ENCODE peak calls at places on chromosomes 2 and 18, in six cellular contexts. One of them, this sample, is unnamed.

GRCh38 chr2:13711154-13711553 is 921.4 kb upstream of the LRATD1 start:
- DNase-seq in adrenal gland: no peak
- DNase-seq in tibial nerve: no peak
- DNase-seq in HCT116: no peak
- DNase-seq in H54: no peak
- DNase-seq in IMR-90: no peak
- DNase-seq in this sample: no peak

GRCh38 chr18:38301621-38302020 is 736.0 kb upstream of the CELF4 start:
- DNase-seq in tibial nerve: no peak
- DNase-seq in HCT116: no peak
- DNase-seq in H54: no peak
- DNase-seq in IMR-90: no peak
- DNase-seq in adrenal gland: no peak
- DNase-seq in this sample: no peak

GRCh38 chr2:119384971-119385370 is 18.2 kb downstream of the DBI start:
- DNase-seq in HCT116: no peak
- DNase-seq in H54: no peak
- DNase-seq in tibial nerve: no peak
- DNase-seq in adrenal gland: no peak
- DNase-seq in IMR-90: no peak
- DNase-seq in this sample: no peak

GRCh38 chr2:14866953-14867352 is 234.4 kb downstream of the LRATD1 start:
- DNase-seq in HCT116: no peak
- DNase-seq in H54: no peak
- DNase-seq in tibial nerve: no peak
- DNase-seq in IMR-90: no peak
- DNase-seq in adrenal gland: no peak
- DNase-seq in this sample: no peak

GRCh38 chr2:43058761-43059160 is 167.6 kb downstream of the ZFP36L2 start:
- DNase-seq in H54: no peak
- DNase-seq in tibial nerve: no peak
- DNase-seq in IMR-90: no peak
- DNase-seq in adrenal gland: no peak
- DNase-seq in HCT116: no peak
- DNase-seq in this sample: peak

GRCh38 chr18:11751305-11752115 is 62.4 kb downstream of the GNAL start:
- DNase-seq in adrenal gland: no peak
- DNase-seq in IMR-90: no peak
- DNase-seq in H54: no peak
- DNase-seq in tibial nerve: no peak
- DNase-seq in HCT116: no peak
- DNase-seq in this sample: no peak

GRCh38 chr2:157229572-157229971 is 27.9 kb upstream of the GALNT5 start:
- DNase-seq in tibial nerve: no peak
- DNase-seq in HCT116: no peak
- DNase-seq in H54: no peak
- DNase-seq in adrenal gland: peak
- DNase-seq in IMR-90: peak
- DNase-seq in this sample: no peak

GRCh38 chr2:227805578-227805977 is 8.1 kb upstream of the CCL20 start:
- DNase-seq in tibial nerve: no peak
- DNase-seq in HCT116: no peak
- DNase-seq in H54: no peak
- DNase-seq in IMR-90: no peak
- DNase-seq in adrenal gland: peak
- DNase-seq in this sample: no peak

GRCh38 chr2:47810850-47811249 is 27.9 kb downstream of the MSH6 start:
- DNase-seq in IMR-90: no peak
- DNase-seq in HCT116: no peak
- DNase-seq in H54: no peak
- DNase-seq in tibial nerve: no peak
- DNase-seq in adrenal gland: no peak
- DNase-seq in this sample: no peak

GRCh38 chr2:204140258-204140657 is 203.7 kb downstream of the ICOS start:
- DNase-seq in IMR-90: no peak
- DNase-seq in HCT116: no peak
- DNase-seq in adrenal gland: no peak
- DNase-seq in tibial nerve: no peak
- DNase-seq in H54: no peak
- DNase-seq in this sample: no peak

GRCh38 chr2:181457121-181457740 is at the start of gene ITGA4:
- DNase-seq in tibial nerve: peak
- DNase-seq in H54: peak
- DNase-seq in HCT116: no peak
- DNase-seq in IMR-90: peak
- DNase-seq in adrenal gland: peak
- DNase-seq in this sample: peak

GRCh38 chr2:108583903-108584520 is 49.7 kb downstream of the LIMS1 start:
- DNase-seq in IMR-90: peak
- DNase-seq in tibial nerve: peak
- DNase-seq in H54: peak
- DNase-seq in adrenal gland: peak
- DNase-seq in HCT116: no peak
- DNase-seq in this sample: no peak

GRCh38 chr2:47295133-47295980 is 107.6 kb upstream of the MSH2 start:
- DNase-seq in HCT116: no peak
- DNase-seq in IMR-90: no peak
- DNase-seq in H54: no peak
- DNase-seq in adrenal gland: no peak
- DNase-seq in tibial nerve: no peak
- DNase-seq in this sample: no peak

GRCh38 chr18:77110936-77111335 is 21.6 kb downstream of the MBP start:
- DNase-seq in H54: no peak
- DNase-seq in HCT116: no peak
- DNase-seq in adrenal gland: no peak
- DNase-seq in tibial nerve: no peak
- DNase-seq in IMR-90: no peak
- DNase-seq in this sample: no peak

GRCh38 chr18:35324926-35325655 is 19.1 kb downstream of the ZNF24 start:
- DNase-seq in tibial nerve: no peak
- DNase-seq in adrenal gland: no peak
- DNase-seq in HCT116: no peak
- DNase-seq in IMR-90: peak
- DNase-seq in H54: no peak
- DNase-seq in this sample: no peak

GRCh38 chr2:75241696-75242095 is 42.4 kb upstream of the TACR1 start:
- DNase-seq in adrenal gland: no peak
- DNase-seq in H54: no peak
- DNase-seq in tibial nerve: no peak
- DNase-seq in IMR-90: peak
- DNase-seq in HCT116: peak
- DNase-seq in this sample: no peak

GRCh38 chr2:74554821-74555531 is 456 bp downstream of the DOK1 start:
- DNase-seq in H54: peak
- DNase-seq in adrenal gland: peak
- DNase-seq in HCT116: no peak
- DNase-seq in tibial nerve: no peak
- DNase-seq in IMR-90: peak
- DNase-seq in this sample: peak

DNA sequence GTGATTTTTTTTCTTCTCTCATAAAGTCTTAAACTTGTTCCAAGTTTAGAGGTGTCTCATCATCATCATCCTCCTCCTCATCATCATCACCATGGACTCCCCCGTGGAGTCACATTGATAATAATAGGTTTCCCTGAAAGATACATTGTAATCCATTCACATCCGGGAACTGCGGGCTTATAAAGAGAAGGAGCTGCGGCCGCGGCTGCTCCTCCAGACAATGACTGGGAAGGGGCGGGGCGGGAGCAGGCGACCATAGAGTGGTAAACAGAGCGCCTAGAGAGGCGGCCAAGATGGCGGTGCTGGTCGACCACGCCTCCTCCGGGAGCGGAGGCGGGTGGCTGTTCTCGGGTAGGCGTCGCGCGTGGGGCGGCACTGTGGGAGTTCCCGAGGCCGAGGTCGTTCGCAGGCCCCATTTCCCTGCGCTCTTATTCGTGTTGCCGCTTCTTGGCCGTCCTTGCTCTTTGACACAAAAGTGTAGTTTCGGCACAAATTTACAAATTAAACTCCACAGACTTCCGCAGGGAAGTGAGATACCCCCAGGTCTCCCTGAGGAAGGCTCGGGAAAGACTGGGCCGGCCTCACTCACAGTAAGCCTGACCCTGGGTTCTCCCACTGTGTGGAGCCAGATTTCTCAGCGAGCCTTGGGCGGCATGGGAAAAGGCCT is 1.8 kb upstream of the TCF4 start:
- DNase-seq in IMR-90: peak
- DNase-seq in adrenal gland: peak
- DNase-seq in tibial nerve: peak
- DNase-seq in HCT116: no peak
- DNase-seq in H54: peak
- DNase-seq in this sample: peak
- TF ChIP-seq POLR2A in IMR-90: peak
- TF ChIP-seq POLR2A in adrenal gland: peak
- TF ChIP-seq POLR2A in tibial nerve: peak
- TF ChIP-seq POLR2A in HCT116: no peak
- TF ChIP-seq POLR2A in H54: peak
- TF ChIP-seq POLR2A in this sample: peak

GRCh38 chr2:133421516-133422324 is 146.5 kb downstream of the NCKAP5 start:
- DNase-seq in H54: no peak
- DNase-seq in adrenal gland: no peak
- DNase-seq in tibial nerve: no peak
- DNase-seq in IMR-90: peak
- DNase-seq in HCT116: no peak
- DNase-seq in this sample: peak

GRCh38 chr2:133418671-133419070 is 149.6 kb downstream of the NCKAP5 start:
- DNase-seq in adrenal gland: no peak
- DNase-seq in HCT116: no peak
- DNase-seq in tibial nerve: no peak
- DNase-seq in H54: no peak
- DNase-seq in IMR-90: no peak
- DNase-seq in this sample: no peak

GRCh38 chr2:133418021-133418420 is 150.2 kb downstream of the NCKAP5 start:
- DNase-seq in H54: no peak
- DNase-seq in HCT116: no peak
- DNase-seq in adrenal gland: no peak
- DNase-seq in IMR-90: no peak
- DNase-seq in tibial nerve: no peak
- DNase-seq in this sample: no peak

GRCh38 chr2:133422946-133423345 is 145.3 kb downstream of the NCKAP5 start:
- DNase-seq in adrenal gland: no peak
- DNase-seq in HCT116: no peak
- DNase-seq in IMR-90: peak
- DNase-seq in H54: no peak
- DNase-seq in tibial nerve: no peak
- DNase-seq in this sample: no peak

DNA sequence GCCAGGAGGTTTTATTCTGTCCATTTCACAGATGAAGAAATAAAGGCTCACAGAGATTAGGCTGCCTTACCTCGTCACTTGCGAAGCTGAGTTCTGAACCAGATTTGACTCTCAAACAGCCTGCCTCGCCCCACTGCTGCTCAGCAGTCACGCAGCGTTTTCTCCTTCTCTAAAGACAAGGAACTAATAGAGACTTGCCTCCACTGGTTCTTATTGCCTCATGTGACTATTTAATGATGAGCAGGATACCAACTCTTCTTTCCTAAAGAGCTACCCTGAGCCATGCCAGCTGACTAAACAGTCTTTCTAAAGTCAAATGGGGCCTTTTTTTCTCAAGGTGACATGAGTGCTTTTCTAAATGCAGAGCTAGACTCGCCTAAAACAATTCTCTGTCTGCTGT is 147.5 kb downstream of the NCKAP5 start:
- DNase-seq in HCT116: no peak
- DNase-seq in IMR-90: no peak
- DNase-seq in tibial nerve: no peak
- DNase-seq in adrenal gland: no peak
- DNase-seq in H54: no peak
- DNase-seq in this sample: no peak
- TF ChIP-seq POLR2A in HCT116: no peak
- TF ChIP-seq POLR2A in IMR-90: no peak
- TF ChIP-seq POLR2A in tibial nerve: no peak
- TF ChIP-seq POLR2A in adrenal gland: no peak
- TF ChIP-seq POLR2A in H54: no peak
- TF ChIP-seq POLR2A in this sample: no peak

GRCh38 chr2:84971799-84972790 is 1.1 kb downstream of the KCMF1 start:
- DNase-seq in adrenal gland: peak
- DNase-seq in HCT116: no peak
- DNase-seq in IMR-90: peak
- DNase-seq in tibial nerve: no peak
- DNase-seq in H54: no peak
- DNase-seq in this sample: peak
- TF ChIP-seq POLR2A in adrenal gland: no peak
- TF ChIP-seq POLR2A in HCT116: no peak
- TF ChIP-seq POLR2A in IMR-90: no peak
- TF ChIP-seq POLR2A in tibial nerve: no peak
- TF ChIP-seq POLR2A in H54: no peak
- TF ChIP-seq POLR2A in this sample: no peak

GRCh38 chr18:25230658-25231326 is 121.2 kb downstream of the ZNF521 start:
- DNase-seq in tibial nerve: peak
- DNase-seq in IMR-90: peak
- DNase-seq in adrenal gland: peak
- DNase-seq in H54: no peak
- DNase-seq in HCT116: no peak
- DNase-seq in this sample: no peak

GRCh38 chr18:25229080-25229479 is 122.9 kb downstream of the ZNF521 start:
- DNase-seq in tibial nerve: no peak
- DNase-seq in IMR-90: peak
- DNase-seq in adrenal gland: peak
- DNase-seq in HCT116: no peak
- DNase-seq in H54: no peak
- DNase-seq in this sample: no peak

GRCh38 chr18:25229858-25230257 is 122.1 kb downstream of the ZNF521 start:
- DNase-seq in H54: no peak
- DNase-seq in HCT116: no peak
- DNase-seq in tibial nerve: no peak
- DNase-seq in IMR-90: no peak
- DNase-seq in adrenal gland: no peak
- DNase-seq in this sample: no peak

GRCh38 chr18:25231327-25231691 is 120.7 kb downstream of the ZNF521 start:
- DNase-seq in tibial nerve: no peak
- DNase-seq in IMR-90: no peak
- DNase-seq in adrenal gland: no peak
- DNase-seq in HCT116: no peak
- DNase-seq in H54: no peak
- DNase-seq in this sample: no peak

DNA sequence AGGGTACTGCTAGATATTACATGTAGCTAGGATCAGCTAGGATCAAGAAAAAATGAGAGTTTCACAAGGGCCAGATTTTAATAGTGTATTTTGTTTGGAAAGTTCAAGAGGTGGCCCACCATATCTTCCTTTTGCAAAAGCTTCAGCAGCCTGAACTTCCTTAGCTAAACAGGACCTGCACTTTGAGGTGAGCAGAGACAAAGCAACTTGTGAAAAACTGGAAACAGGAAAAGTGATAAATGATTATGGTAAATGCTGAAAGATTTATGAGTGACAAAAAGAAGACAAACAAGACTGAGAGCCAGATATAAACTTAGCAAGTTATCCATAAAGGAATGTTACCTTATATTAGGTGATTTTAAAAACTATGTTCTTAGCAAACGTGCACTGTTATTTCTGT is 123.6 kb downstream of the ZNF521 start:
- DNase-seq in tibial nerve: no peak
- DNase-seq in IMR-90: no peak
- DNase-seq in HCT116: no peak
- DNase-seq in H54: no peak
- DNase-seq in adrenal gland: no peak
- DNase-seq in this sample: no peak
- TF ChIP-seq POLR2A in tibial nerve: no peak
- TF ChIP-seq POLR2A in IMR-90: no peak
- TF ChIP-seq POLR2A in HCT116: no peak
- TF ChIP-seq POLR2A in H54: no peak
- TF ChIP-seq POLR2A in adrenal gland: no peak
- TF ChIP-seq POLR2A in this sample: no peak

GRCh38 chr2:95345415-95346235 is 48.5 kb downstream of the KCNIP3 start:
- DNase-seq in H54: peak
- DNase-seq in tibial nerve: peak
- DNase-seq in HCT116: peak
- DNase-seq in adrenal gland: peak
- DNase-seq in IMR-90: peak
- DNase-seq in this sample: peak
- TF ChIP-seq POLR2A in H54: no peak
- TF ChIP-seq POLR2A in tibial nerve: no peak
- TF ChIP-seq POLR2A in HCT116: no peak
- TF ChIP-seq POLR2A in adrenal gland: no peak
- TF ChIP-seq POLR2A in IMR-90: no peak
- TF ChIP-seq POLR2A in this sample: no peak